ENCODE peak calls at places on chromosomes 4 and X, in ten cellular contexts. One of them, this sample, is unnamed.

GRCh38 chrX:24259544-24260240 is 54.2 kb downstream of the SUPT20HL2 start:
- DNase-seq in cardiac muscle cell: peak; percentile 84
- DNase-seq in GM04503: no peak
- DNase-seq in DMS79: no peak
- DNase-seq in posterior cingulate gyrus: no peak
- DNase-seq in T-cell: no peak
- DNase-seq in stimulated activated CD8-positive, alpha-beta memory T cell treated with anti-CD3 and anti-CD28 coated beads, Interleukin-2, amount 100 ng/mL, for 1 hour: no peak
- DNase-seq in EL: peak; percentile 59
- DNase-seq in left lung: no peak
- DNase-seq in Karpas-422: peak; percentile 82
- DNase-seq in this sample: no peak

GRCh38 chr4:25160714-25161598 is 707 bp upstream of the SEPSECS start:
- DNase-seq in cardiac muscle cell: no peak
- DNase-seq in GM04503: no peak
- DNase-seq in DMS79: no peak
- DNase-seq in posterior cingulate gyrus: no peak
- DNase-seq in T-cell: no peak
- DNase-seq in stimulated activated CD8-positive, alpha-beta memory T cell treated with anti-CD3 and anti-CD28 coated beads, Interleukin-2, amount 100 ng/mL, for 1 hour: no peak
- DNase-seq in EL: peak; percentile 54
- DNase-seq in left lung: no peak
- DNase-seq in Karpas-422: peak; percentile 49
- DNase-seq in this sample: no peak

GRCh38 chrX:31165241-31166035 is 93.6 kb upstream of the FTHL17 start:
- DNase-seq in cardiac muscle cell: peak; percentile 73
- DNase-seq in GM04503: no peak
- DNase-seq in DMS79: no peak
- DNase-seq in posterior cingulate gyrus: no peak
- DNase-seq in T-cell: no peak
- DNase-seq in stimulated activated CD8-positive, alpha-beta memory T cell treated with anti-CD3 and anti-CD28 coated beads, Interleukin-2, amount 100 ng/mL, for 1 hour: no peak
- DNase-seq in EL: peak; percentile 4
- DNase-seq in left lung: no peak
- DNase-seq in Karpas-422: no peak
- DNase-seq in this sample: no peak

GRCh38 chr4:152063301-152064235 is 302.8 kb upstream of the GATB start:
- DNase-seq in cardiac muscle cell: no peak
- DNase-seq in GM04503: no peak
- DNase-seq in DMS79: no peak
- DNase-seq in posterior cingulate gyrus: no peak
- DNase-seq in T-cell: peak; percentile 33
- DNase-seq in stimulated activated CD8-positive, alpha-beta memory T cell treated with anti-CD3 and anti-CD28 coated beads, Interleukin-2, amount 100 ng/mL, for 1 hour: peak; percentile 11
- DNase-seq in EL: no peak
- DNase-seq in left lung: no peak
- DNase-seq in Karpas-422: no peak
- DNase-seq in this sample: peak; percentile 18

GRCh38 chr4:13762126-13762525 is 134.6 kb upstream of the BOD1L1 start:
- DNase-seq in cardiac muscle cell: no peak
- DNase-seq in GM04503: no peak
- DNase-seq in DMS79: no peak
- DNase-seq in posterior cingulate gyrus: no peak
- DNase-seq in T-cell: no peak
- DNase-seq in stimulated activated CD8-positive, alpha-beta memory T cell treated with anti-CD3 and anti-CD28 coated beads, Interleukin-2, amount 100 ng/mL, for 1 hour: no peak
- DNase-seq in EL: no peak
- DNase-seq in left lung: no peak
- DNase-seq in Karpas-422: no peak
- DNase-seq in this sample: no peak

GRCh38 chr4:2842667-2843022 is 999 bp upstream of the ADD1 start:
- DNase-seq in cardiac muscle cell: no peak
- DNase-seq in GM04503: no peak
- DNase-seq in DMS79: no peak
- DNase-seq in posterior cingulate gyrus: no peak
- DNase-seq in T-cell: no peak
- DNase-seq in stimulated activated CD8-positive, alpha-beta memory T cell treated with anti-CD3 and anti-CD28 coated beads, Interleukin-2, amount 100 ng/mL, for 1 hour: no peak
- DNase-seq in EL: no peak
- DNase-seq in left lung: no peak
- DNase-seq in Karpas-422: no peak
- DNase-seq in this sample: no peak

GRCh38 chr4:56870927-56871326 is 36.8 kb upstream of the REST start:
- DNase-seq in cardiac muscle cell: peak; percentile 52
- DNase-seq in GM04503: peak; percentile 20
- DNase-seq in DMS79: no peak
- DNase-seq in posterior cingulate gyrus: no peak
- DNase-seq in T-cell: no peak
- DNase-seq in stimulated activated CD8-positive, alpha-beta memory T cell treated with anti-CD3 and anti-CD28 coated beads, Interleukin-2, amount 100 ng/mL, for 1 hour: no peak
- DNase-seq in EL: peak; percentile 25
- DNase-seq in left lung: no peak
- DNase-seq in Karpas-422: no peak
- DNase-seq in this sample: no peak

GRCh38 chrX:68443155-68443868 is 10.0 kb upstream of the OPHN1 start:
- DNase-seq in cardiac muscle cell: peak; percentile 18
- DNase-seq in GM04503: no peak
- DNase-seq in DMS79: no peak
- DNase-seq in posterior cingulate gyrus: no peak
- DNase-seq in T-cell: peak; percentile 3
- DNase-seq in stimulated activated CD8-positive, alpha-beta memory T cell treated with anti-CD3 and anti-CD28 coated beads, Interleukin-2, amount 100 ng/mL, for 1 hour: no peak
- DNase-seq in EL: peak; percentile 76
- DNase-seq in left lung: no peak
- DNase-seq in Karpas-422: no peak
- DNase-seq in this sample: no peak

GRCh38 chr4:96698891-96699290 is 859.0 kb downstream of the PDHA2 start:
- DNase-seq in cardiac muscle cell: no peak
- DNase-seq in GM04503: no peak
- DNase-seq in DMS79: no peak
- DNase-seq in posterior cingulate gyrus: no peak
- DNase-seq in T-cell: no peak
- DNase-seq in stimulated activated CD8-positive, alpha-beta memory T cell treated with anti-CD3 and anti-CD28 coated beads, Interleukin-2, amount 100 ng/mL, for 1 hour: no peak
- DNase-seq in EL: no peak
- DNase-seq in left lung: no peak
- DNase-seq in Karpas-422: no peak
- DNase-seq in this sample: no peak

GRCh38 chr4:56655209-56655626 is 25.9 kb downstream of the HOPX start:
- DNase-seq in cardiac muscle cell: peak; percentile 29
- DNase-seq in GM04503: no peak
- DNase-seq in DMS79: peak; percentile 20
- DNase-seq in posterior cingulate gyrus: peak; percentile 60
- DNase-seq in T-cell: no peak
- DNase-seq in stimulated activated CD8-positive, alpha-beta memory T cell treated with anti-CD3 and anti-CD28 coated beads, Interleukin-2, amount 100 ng/mL, for 1 hour: no peak
- DNase-seq in EL: peak; percentile 57
- DNase-seq in left lung: no peak
- DNase-seq in Karpas-422: no peak
- DNase-seq in this sample: no peak

GRCh38 chr4:70984587-70984986 is 8.9 kb upstream of the DCK start:
- DNase-seq in cardiac muscle cell: no peak
- DNase-seq in GM04503: no peak
- DNase-seq in DMS79: no peak
- DNase-seq in posterior cingulate gyrus: no peak
- DNase-seq in T-cell: no peak
- DNase-seq in stimulated activated CD8-positive, alpha-beta memory T cell treated with anti-CD3 and anti-CD28 coated beads, Interleukin-2, amount 100 ng/mL, for 1 hour: no peak
- DNase-seq in EL: no peak
- DNase-seq in left lung: no peak
- DNase-seq in Karpas-422: no peak
- DNase-seq in this sample: no peak

GRCh38 chr4:41358626-41359025 is 101.9 kb downstream of the UCHL1 start:
- DNase-seq in cardiac muscle cell: no peak
- DNase-seq in GM04503: no peak
- DNase-seq in DMS79: peak; percentile 49
- DNase-seq in posterior cingulate gyrus: no peak
- DNase-seq in T-cell: no peak
- DNase-seq in stimulated activated CD8-positive, alpha-beta memory T cell treated with anti-CD3 and anti-CD28 coated beads, Interleukin-2, amount 100 ng/mL, for 1 hour: no peak
- DNase-seq in EL: peak; percentile 30
- DNase-seq in left lung: no peak
- DNase-seq in Karpas-422: no peak
- DNase-seq in this sample: no peak

GRCh38 chr4:181909368-181909767 is 333.8 kb upstream of the TENM3 start:
- DNase-seq in cardiac muscle cell: peak; percentile 49
- DNase-seq in GM04503: peak; percentile 12
- DNase-seq in DMS79: no peak
- DNase-seq in posterior cingulate gyrus: no peak
- DNase-seq in T-cell: no peak
- DNase-seq in stimulated activated CD8-positive, alpha-beta memory T cell treated with anti-CD3 and anti-CD28 coated beads, Interleukin-2, amount 100 ng/mL, for 1 hour: no peak
- DNase-seq in EL: peak; percentile 29
- DNase-seq in left lung: no peak
- DNase-seq in Karpas-422: no peak
- DNase-seq in this sample: no peak

GRCh38 chr4:845836-846251 is 19.9 kb upstream of the CPLX1 start:
- DNase-seq in cardiac muscle cell: peak; percentile 58
- DNase-seq in GM04503: peak; percentile 9
- DNase-seq in DMS79: no peak
- DNase-seq in posterior cingulate gyrus: peak; percentile 48
- DNase-seq in T-cell: no peak
- DNase-seq in stimulated activated CD8-positive, alpha-beta memory T cell treated with anti-CD3 and anti-CD28 coated beads, Interleukin-2, amount 100 ng/mL, for 1 hour: no peak
- DNase-seq in EL: peak; percentile 23
- DNase-seq in left lung: peak; percentile 6
- DNase-seq in Karpas-422: no peak
- DNase-seq in this sample: no peak

GRCh38 chrX:86194758-86195157 is 46.5 kb downstream of the DACH2 start:
- DNase-seq in cardiac muscle cell: no peak
- DNase-seq in GM04503: no peak
- DNase-seq in DMS79: no peak
- DNase-seq in posterior cingulate gyrus: no peak
- DNase-seq in T-cell: no peak
- DNase-seq in stimulated activated CD8-positive, alpha-beta memory T cell treated with anti-CD3 and anti-CD28 coated beads, Interleukin-2, amount 100 ng/mL, for 1 hour: no peak
- DNase-seq in EL: no peak
- DNase-seq in left lung: no peak
- DNase-seq in Karpas-422: no peak
- DNase-seq in this sample: no peak

GRCh38 chr4:30950737-30951136 is 230.6 kb downstream of the PCDH7 start:
- DNase-seq in cardiac muscle cell: no peak
- DNase-seq in GM04503: no peak
- DNase-seq in DMS79: no peak
- DNase-seq in posterior cingulate gyrus: no peak
- DNase-seq in T-cell: no peak
- DNase-seq in stimulated activated CD8-positive, alpha-beta memory T cell treated with anti-CD3 and anti-CD28 coated beads, Interleukin-2, amount 100 ng/mL, for 1 hour: no peak
- DNase-seq in EL: peak; percentile 8
- DNase-seq in left lung: no peak
- DNase-seq in Karpas-422: no peak
- DNase-seq in this sample: no peak

GRCh38 chr4:7591409-7592063 is 156.8 kb upstream of the PSAPL1 start:
- DNase-seq in cardiac muscle cell: no peak
- DNase-seq in GM04503: no peak
- DNase-seq in DMS79: no peak
- DNase-seq in posterior cingulate gyrus: no peak
- DNase-seq in T-cell: no peak
- DNase-seq in stimulated activated CD8-positive, alpha-beta memory T cell treated with anti-CD3 and anti-CD28 coated beads, Interleukin-2, amount 100 ng/mL, for 1 hour: no peak
- DNase-seq in EL: no peak
- DNase-seq in left lung: no peak
- DNase-seq in Karpas-422: no peak
- DNase-seq in this sample: no peak

GRCh38 chr4:9800878-9801277 is 19.4 kb downstream of the DRD5 start:
- DNase-seq in cardiac muscle cell: no peak
- DNase-seq in GM04503: no peak
- DNase-seq in DMS79: peak; percentile 25
- DNase-seq in posterior cingulate gyrus: no peak
- DNase-seq in T-cell: no peak
- DNase-seq in stimulated activated CD8-positive, alpha-beta memory T cell treated with anti-CD3 and anti-CD28 coated beads, Interleukin-2, amount 100 ng/mL, for 1 hour: no peak
- DNase-seq in EL: no peak
- DNase-seq in left lung: no peak
- DNase-seq in Karpas-422: no peak
- DNase-seq in this sample: no peak

GRCh38 chrX:118666521-118666920 is 60.9 kb upstream of the IL13RA1 start:
- DNase-seq in cardiac muscle cell: no peak
- DNase-seq in GM04503: no peak
- DNase-seq in DMS79: no peak
- DNase-seq in posterior cingulate gyrus: no peak
- DNase-seq in T-cell: no peak
- DNase-seq in stimulated activated CD8-positive, alpha-beta memory T cell treated with anti-CD3 and anti-CD28 coated beads, Interleukin-2, amount 100 ng/mL, for 1 hour: no peak
- DNase-seq in EL: peak; percentile 8
- DNase-seq in left lung: no peak
- DNase-seq in Karpas-422: no peak
- DNase-seq in this sample: no peak

GRCh38 chr4:102599455-102599854 is 98.3 kb downstream of the NFKB1 start:
- DNase-seq in cardiac muscle cell: no peak
- DNase-seq in GM04503: no peak
- DNase-seq in DMS79: no peak
- DNase-seq in posterior cingulate gyrus: no peak
- DNase-seq in T-cell: no peak
- DNase-seq in stimulated activated CD8-positive, alpha-beta memory T cell treated with anti-CD3 and anti-CD28 coated beads, Interleukin-2, amount 100 ng/mL, for 1 hour: no peak
- DNase-seq in EL: no peak
- DNase-seq in left lung: no peak
- DNase-seq in Karpas-422: no peak
- DNase-seq in this sample: no peak

GRCh38 chrX:149248073-149248625 is 257.0 kb downstream of the IDS start:
- DNase-seq in cardiac muscle cell: no peak
- DNase-seq in GM04503: no peak
- DNase-seq in DMS79: no peak
- DNase-seq in posterior cingulate gyrus: no peak
- DNase-seq in T-cell: no peak
- DNase-seq in stimulated activated CD8-positive, alpha-beta memory T cell treated with anti-CD3 and anti-CD28 coated beads, Interleukin-2, amount 100 ng/mL, for 1 hour: no peak
- DNase-seq in EL: no peak
- DNase-seq in left lung: no peak
- DNase-seq in Karpas-422: no peak
- DNase-seq in this sample: no peak

GRCh38 chrX:17024896-17025295 is 78.4 kb downstream of the REPS2 start:
- DNase-seq in cardiac muscle cell: peak; percentile 27
- DNase-seq in GM04503: no peak
- DNase-seq in DMS79: peak; percentile 38
- DNase-seq in posterior cingulate gyrus: no peak
- DNase-seq in T-cell: no peak
- DNase-seq in stimulated activated CD8-positive, alpha-beta memory T cell treated with anti-CD3 and anti-CD28 coated beads, Interleukin-2, amount 100 ng/mL, for 1 hour: no peak
- DNase-seq in EL: no peak
- DNase-seq in left lung: no peak
- DNase-seq in Karpas-422: no peak
- DNase-seq in this sample: no peak

GRCh38 chr4:80462537-80463207 is 127.1 kb downstream of the CFAP299 start:
- DNase-seq in cardiac muscle cell: no peak
- DNase-seq in GM04503: no peak
- DNase-seq in DMS79: no peak
- DNase-seq in posterior cingulate gyrus: no peak
- DNase-seq in T-cell: no peak
- DNase-seq in stimulated activated CD8-positive, alpha-beta memory T cell treated with anti-CD3 and anti-CD28 coated beads, Interleukin-2, amount 100 ng/mL, for 1 hour: no peak
- DNase-seq in EL: peak; percentile 3
- DNase-seq in left lung: no peak
- DNase-seq in Karpas-422: peak; percentile 46
- DNase-seq in this sample: no peak

GRCh38 chrX:153571159-153571908 is 27.6 kb downstream of the CCNQ start:
- DNase-seq in cardiac muscle cell: no peak
- DNase-seq in GM04503: no peak
- DNase-seq in DMS79: no peak
- DNase-seq in posterior cingulate gyrus: no peak
- DNase-seq in T-cell: no peak
- DNase-seq in stimulated activated CD8-positive, alpha-beta memory T cell treated with anti-CD3 and anti-CD28 coated beads, Interleukin-2, amount 100 ng/mL, for 1 hour: no peak
- DNase-seq in EL: no peak
- DNase-seq in left lung: no peak
- DNase-seq in Karpas-422: no peak
- DNase-seq in this sample: no peak

GRCh38 chrX:110853610-110854009 is 58.0 kb upstream of the CHRDL1 start:
- DNase-seq in cardiac muscle cell: peak; percentile 6
- DNase-seq in GM04503: no peak
- DNase-seq in DMS79: peak; percentile 25
- DNase-seq in posterior cingulate gyrus: peak; percentile 10
- DNase-seq in T-cell: no peak
- DNase-seq in stimulated activated CD8-positive, alpha-beta memory T cell treated with anti-CD3 and anti-CD28 coated beads, Interleukin-2, amount 100 ng/mL, for 1 hour: no peak
- DNase-seq in EL: peak; percentile 29
- DNase-seq in left lung: no peak
- DNase-seq in Karpas-422: peak; percentile 52
- DNase-seq in this sample: no peak

GRCh38 chr4:42672359-42673083 is 15.6 kb upstream of the ATP8A1 start:
- DNase-seq in cardiac muscle cell: no peak
- DNase-seq in GM04503: no peak
- DNase-seq in DMS79: no peak
- DNase-seq in posterior cingulate gyrus: no peak
- DNase-seq in T-cell: no peak
- DNase-seq in stimulated activated CD8-positive, alpha-beta memory T cell treated with anti-CD3 and anti-CD28 coated beads, Interleukin-2, amount 100 ng/mL, for 1 hour: no peak
- DNase-seq in EL: no peak
- DNase-seq in left lung: no peak
- DNase-seq in Karpas-422: no peak
- DNase-seq in this sample: no peak

GRCh38 chr4:37549003-37549402 is 137.2 kb downstream of the RELL1 start:
- DNase-seq in cardiac muscle cell: peak; percentile 95
- DNase-seq in GM04503: no peak
- DNase-seq in DMS79: no peak
- DNase-seq in posterior cingulate gyrus: no peak
- DNase-seq in T-cell: no peak
- DNase-seq in stimulated activated CD8-positive, alpha-beta memory T cell treated with anti-CD3 and anti-CD28 coated beads, Interleukin-2, amount 100 ng/mL, for 1 hour: no peak
- DNase-seq in EL: peak; percentile 94
- DNase-seq in left lung: no peak
- DNase-seq in Karpas-422: peak; percentile 11
- DNase-seq in this sample: no peak

GRCh38 chrX:131895002-131895401 is 128.1 kb upstream of the STK26 start:
- DNase-seq in cardiac muscle cell: peak; percentile 5
- DNase-seq in GM04503: peak; percentile 11
- DNase-seq in DMS79: no peak
- DNase-seq in posterior cingulate gyrus: no peak
- DNase-seq in T-cell: no peak
- DNase-seq in stimulated activated CD8-positive, alpha-beta memory T cell treated with anti-CD3 and anti-CD28 coated beads, Interleukin-2, amount 100 ng/mL, for 1 hour: no peak
- DNase-seq in EL: peak; percentile 0
- DNase-seq in left lung: no peak
- DNase-seq in Karpas-422: no peak
- DNase-seq in this sample: no peak

This sample was measured in central memory CD8-positive, alpha-beta T cell.